ENCODE peak calls at places on chromosomes 3 and 15, in four cellular contexts. E is stomach, B is H1, G is K562. D is an unnamed sample. For H3K27me3, the result is how much of the 10 kb centered on the place peaks cover.

GRCh38 chr15:88613074-88613944 is 7.8 kb upstream of the AEN start:
- DNase-seq in E (no peak), B (peak), G (no peak), D (no peak)

GRCh38 chr3:135109681-135110080 is 314.6 kb downstream of the EPHB1 start:
- DNase-seq in E (no peak), B (no peak), G (no peak), D (no peak)

GRCh38 chr3:50050361-50050760 is 38.4 kb upstream of the RBM5 start:
- DNase-seq in E (no peak), B (no peak), G (no peak), D (no peak)

GRCh38 chr3:190131329-190131728 is 10.6 kb upstream of the P3H2 start:
- DNase-seq in E (peak), B (no peak), G (no peak), D (no peak)

GRCh38 chr3:188624384-188624783 is 470.4 kb downstream of the LPP start:
- DNase-seq in E (peak), B (no peak), G (no peak), D (no peak)

GRCh38 chr3:38130219-38130618 is 6.7 kb downstream of the ACAA1 start:
- DNase-seq in E (no peak), B (no peak), G (no peak), D (no peak)

GRCh38 chr15:77402740-77403379 is 17.0 kb downstream of the PEAK1 start:
- DNase-seq in E (no peak), B (no peak), G (no peak), D (no peak)

GRCh38 chr3:37115451-37115850 is 58.9 kb downstream of the LRRFIP2 start:
- DNase-seq in E (no peak), B (no peak), G (no peak), D (no peak)

GRCh38 chr3:69872783-69873378 is 126.7 kb upstream of the SAMMSON start:
- DNase-seq in E (no peak), B (no peak), G (peak), D (no peak)

GRCh38 chr15:69092159-69092558 is 68.3 kb upstream of the GLCE start:
- DNase-seq in E (no peak), B (no peak), G (no peak), D (no peak)

GRCh38 chr3:135125171-135125801 is 330.2 kb downstream of the EPHB1 start:
- DNase-seq in E (no peak), B (no peak), G (peak), D (no peak)

GRCh38 chr3:41175365-41175764 is 23.9 kb upstream of the CTNNB1 start:
- DNase-seq in E (no peak), B (no peak), G (no peak), D (no peak)

GRCh38 chr3:142646020-142646783 is 50.0 kb downstream of the PLS1 start:
- DNase-seq in E (no peak), B (no peak), G (no peak), D (no peak)

GRCh38 chr3:100230715-100231114 is 30.1 kb upstream of the TBC1D23 start:
- DNase-seq in E (no peak), B (no peak), G (peak), D (no peak)

GRCh38 chr3:15974647-15975046 is 176.9 kb upstream of the ANKRD28 start:
- DNase-seq in E (no peak), B (peak), G (peak), D (no peak)

GRCh38 chr15:45795487-45796069 is 160.7 kb downstream of the SQOR start:
- DNase-seq in E (peak), B (peak), G (peak), D (no peak)

GRCh38 chr3:27596920-27597319 is 112.7 kb upstream of the SLC4A7 start:
- DNase-seq in E (no peak), B (no peak), G (no peak), D (no peak)

GRCh38 chr3:168384990-168385389 is 289.3 kb upstream of the GOLIM4 start:
- DNase-seq in E (no peak), B (no peak), G (no peak), D (no peak)

GRCh38 chr3:31534036-31534435 is 1.3 kb downstream of the STT3B start:
- DNase-seq in E (no peak), B (no peak), G (peak), D (no peak)

GRCh38 chr15:68583936-68584703 is 5.3 kb downstream of the CORO2B start:
- DNase-seq in E (no peak), B (no peak), G (no peak), D (no peak)

GRCh38 chr3:81645248-81645647 is 116.2 kb downstream of the GBE1 start:
- DNase-seq in E (no peak), B (no peak), G (no peak), D (no peak)

GRCh38 chr15:67840747-67841634 is 1.1 kb upstream of the RNU6-1 start:
- DNase-seq in E (no peak), B (no peak), G (peak), D (no peak)

GRCh38 chr3:73352841-73353493 is 271.8 kb downstream of the PDZRN3 start:
- DNase-seq in E (no peak), B (no peak), G (no peak), D (no peak)

GRCh38 chr3:190252080-190252479 is 70.2 kb downstream of the CLDN1 start:
- DNase-seq in E (no peak), B (no peak), G (no peak), D (no peak)

GRCh38 chr15:70196314-70197291 is 98.9 kb upstream of the TLE3 start:
- DNase-seq in E (peak), B (peak), G (no peak), D (no peak)

GRCh38 chr15:87547470-87548181 is 708.9 kb downstream of the NTRK3 start:
- DNase-seq in E (no peak), B (no peak), G (peak), D (no peak)

GRCh38 chr15:77187751-77188464 is 117.0 kb upstream of the TSPAN3 start:
- DNase-seq in E (no peak), B (no peak), G (peak), D (no peak)

GRCh38 chr15:96341465-96342142 is 11.1 kb downstream of the NR2F2 start:
- DNase-seq in E (no peak), B (no peak), G (no peak), D (peak)

GRCh38 chr3:134797816-134798451 is 2.9 kb downstream of the EPHB1 start:
- DNase-seq in E (no peak), B (no peak), G (no peak), D (peak)

GRCh38 chr3:52441122-52441771 is 3.7 kb downstream of the SEMA3G start:
- DNase-seq in E (no peak), B (no peak), G (no peak), D (no peak)

GRCh38 chr15:29270169-29270955 is 740 bp upstream of the NSMCE3 start:
- DNase-seq in E (no peak), B (no peak), G (peak), D (no peak)

GRCh38 chr3:112486811-112487505 is 12.3 kb downstream of the BTLA start:
- DNase-seq in E (no peak), B (no peak), G (no peak), D (no peak)

GRCh38 chr3:112973325-112974177 is 1.4 kb downstream of the CD200R1 start:
- DNase-seq in E (no peak), B (no peak), G (no peak), D (no peak)

GRCh38 chr3:194322701-194323174 is 28.4 kb downstream of the CPN2 start:
- DNase-seq in E (peak), B (no peak), G (peak), D (no peak)
- TF ChIP-seq POLR2A in E (no peak), B (no peak), G (no peak), D (no peak)

DNA sequence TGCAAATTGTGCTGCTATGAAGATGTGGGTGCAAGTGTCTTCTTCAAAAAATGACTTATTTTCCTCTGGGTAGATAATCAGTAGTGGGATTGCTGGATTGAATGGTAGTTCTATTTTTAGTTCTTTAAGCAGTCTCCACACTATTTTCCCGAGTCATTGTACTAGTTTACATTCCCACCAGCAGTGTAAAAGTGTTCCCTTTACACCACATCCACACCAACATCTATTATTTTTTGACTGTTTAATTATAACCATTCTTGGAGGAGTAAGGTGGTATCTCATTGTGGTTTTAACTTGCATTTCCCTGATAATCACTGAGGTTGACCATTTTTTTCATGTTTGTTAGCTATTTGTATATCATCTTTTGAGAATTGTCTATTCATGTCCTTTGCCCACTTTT is 19.7 kb upstream of the PSMD6 start:
- DNase-seq in E (no peak), B (no peak), G (no peak), D (no peak)
- H3K27me3 ChIP-seq in E (under half), B (under half), G (under half), D (under half)

GRCh38 chr15:59306520-59307163 is 66.0 kb downstream of the MYO1E start:
- DNase-seq in E (no peak), B (no peak), G (no peak), D (no peak)
- TF ChIP-seq EP300 in E (no peak), B (no peak), G (no peak), D (no peak)

DNA sequence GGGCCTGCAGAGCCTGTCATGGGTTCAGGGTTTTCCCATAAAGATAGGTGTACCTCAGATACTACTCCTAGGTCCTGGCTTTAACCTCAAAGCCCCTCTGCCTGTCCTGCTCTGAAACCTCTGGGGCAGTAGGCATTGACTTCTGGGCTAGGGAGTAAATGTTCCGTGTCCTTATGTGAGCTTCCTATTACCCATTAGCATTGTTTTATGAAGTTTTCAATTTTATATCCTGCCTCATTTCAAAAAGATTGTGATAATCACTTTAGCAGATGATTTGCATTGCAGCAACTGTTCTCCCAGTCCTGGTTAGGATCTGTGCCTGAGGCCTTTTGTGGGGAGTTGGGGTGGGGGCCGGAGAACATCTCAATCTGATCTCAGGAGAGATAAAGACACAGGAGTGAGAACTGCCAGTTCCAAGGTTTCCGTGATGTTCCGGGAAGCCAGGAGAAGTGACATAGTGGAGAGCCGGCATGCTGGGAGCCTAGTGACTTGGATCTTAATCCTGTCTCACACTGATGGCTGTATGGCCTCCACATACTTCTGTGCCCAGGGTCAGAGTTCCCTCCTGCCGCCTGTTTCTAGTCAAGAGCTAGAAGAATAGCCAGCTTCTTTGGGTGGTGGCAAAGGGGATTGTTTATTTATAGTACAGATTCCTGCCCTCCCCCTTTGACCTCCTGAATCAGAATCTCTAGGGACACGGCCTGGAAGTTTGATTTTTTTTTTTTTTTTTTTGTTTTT is 10.6 kb downstream of the TPM1 start:
- DNase-seq in E (peak), B (no peak), G (no peak), D (no peak)
- TF ChIP-seq POLR2A in E (no peak), B (peak), G (no peak), D (no peak)

GRCh38 chr3:138938877-138939562 is 7.9 kb downstream of the FOXL2 start:
- DNase-seq in E (no peak), B (no peak), G (no peak), D (no peak)

GRCh38 chr3:138941259-138941885 is 5.6 kb downstream of the FOXL2 start:
- DNase-seq in E (no peak), B (no peak), G (peak), D (no peak)

GRCh38 chr3:138942271-138942670 is 4.7 kb downstream of the FOXL2 start:
- DNase-seq in E (no peak), B (no peak), G (no peak), D (no peak)

GRCh38 chr3:138939563-138940241 is 7.2 kb downstream of the FOXL2 start:
- DNase-seq in E (no peak), B (no peak), G (no peak), D (no peak)

GRCh38 chr3:138940446-138940845 is 6.5 kb downstream of the FOXL2 start:
- DNase-seq in E (no peak), B (no peak), G (no peak), D (no peak)
- H3K27me3 ChIP-seq in E (half or more), B (half or more), G (under half), D (half or more)

GRCh38 chr3:44359146-44359751 is 20.7 kb downstream of the TCAIM start:
- DNase-seq in E (no peak), B (peak), G (no peak), D (no peak)
- TF ChIP-seq EP300 in E (no peak), B (no peak), G (no peak), D (no peak)

GRCh38 chr15:101206173-101206572 is 45.7 kb downstream of the CHSY1 start:
- DNase-seq in E (no peak), B (no peak), G (no peak), D (no peak)
- TF ChIP-seq POLR2A in E (no peak), B (no peak), G (no peak), D (no peak)

DNA sequence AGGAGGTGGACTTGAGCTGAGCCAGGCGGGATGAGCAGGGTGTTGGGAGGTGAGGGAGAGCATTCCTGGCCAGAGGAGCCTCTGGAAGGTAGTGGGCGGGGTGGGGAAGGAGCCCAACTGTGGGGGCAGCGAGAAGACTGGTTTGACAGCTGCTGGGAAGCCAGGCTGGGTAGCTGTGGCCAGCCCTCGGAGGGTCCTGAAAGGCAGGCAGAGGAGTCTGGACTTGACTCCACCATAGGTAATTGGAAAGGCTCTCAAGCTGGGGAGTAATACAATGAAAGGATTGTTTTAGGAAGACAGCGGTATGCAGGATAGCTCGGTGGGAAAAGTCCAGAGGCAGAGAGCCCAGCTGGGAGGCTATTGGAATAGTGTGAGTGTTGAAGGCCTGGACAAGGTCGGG is 17.2 kb downstream of the EPHB3 start:
- DNase-seq in E (no peak), B (no peak), G (no peak), D (no peak)
- H3K27me3 ChIP-seq in E (under half), B (under half), G (half or more), D (under half)